ENCODE peak calls at places on chromosomes 2 and 18, in four cellular contexts. A is pancreas, U is endodermal cell, V is IMR-90. S is an unnamed sample.

GRCh38 chr2:47785986-47786385 is 3.0 kb downstream of the MSH6 start:
- DNase-seq in U (no peak), A (no peak), V (no peak), S (peak; percentile 49)

GRCh38 chr2:169395821-169396374 is 33.6 kb upstream of the LRP2 start:
- DNase-seq in A (no peak), V (no peak), U (peak; percentile 50), S (no peak)

GRCh38 chr2:181810823-181811695 is 80.5 kb upstream of the ITPRID2 start:
- DNase-seq in U (peak; percentile 62), V (peak; percentile 93), A (peak; percentile 67), S (no peak)

GRCh38 chr2:118614856-118615255 is 232.6 kb downstream of the EN1 start:
- DNase-seq in U (no peak), A (no peak), V (no peak), S (no peak)

GRCh38 chr2:11498543-11499034 is 32.6 kb upstream of the E2F6 start:
- DNase-seq in U (no peak), A (peak; percentile 54), V (no peak), S (no peak)

GRCh38 chr2:237702439-237703397 is 75.3 kb downstream of the LRRFIP1 start:
- DNase-seq in A (peak; percentile 8), V (peak; percentile 75), U (peak; percentile 86), S (no peak)

GRCh38 chr2:191298306-191298705 is 53.1 kb downstream of the MYO1B start:
- DNase-seq in V (peak; percentile 73), A (no peak), U (no peak), S (no peak)

GRCh38 chr2:204860249-204860648 is 315.0 kb downstream of the PARD3B start:
- DNase-seq in V (no peak), U (no peak), A (no peak), S (peak; percentile 56)

GRCh38 chr2:33380001-33380609 is 96.3 kb upstream of the RASGRP3 start:
- DNase-seq in A (no peak), U (no peak), V (no peak), S (no peak)

GRCh38 chr2:53970898-53971681 is at the start of gene PSME4:
- DNase-seq in V (peak; percentile 84), U (peak; percentile 98), A (peak; percentile 94), S (peak; percentile 98)

GRCh38 chr18:48408727-48409590 is at the start of gene ZBTB7C:
- DNase-seq in A (peak; percentile 24), U (peak; percentile 81), V (no peak), S (peak; percentile 53)

GRCh38 chr2:169159686-169160085 is 90.3 kb downstream of the DHRS9 start:
- DNase-seq in V (no peak), A (no peak), U (no peak), S (no peak)

GRCh38 chr2:152627010-152627957 is 90.0 kb downstream of the PRPF40A start:
- DNase-seq in A (no peak), U (no peak), V (peak; percentile 55), S (no peak)

GRCh38 chr2:186108470-186108869 is 369.9 kb downstream of the FSIP2 start:
- DNase-seq in U (no peak), A (no peak), V (no peak), S (no peak)

GRCh38 chr2:71935291-71935848 is 212.3 kb downstream of the CYP26B1 start:
- DNase-seq in A (no peak), V (no peak), U (peak; percentile 38), S (peak; percentile 3)

GRCh38 chr2:101533611-101534601 is 59.0 kb upstream of the RFX8 start:
- DNase-seq in A (no peak), U (peak; percentile 55), V (no peak), S (no peak)

GRCh38 chr2:9813312-9814128 is 29.8 kb upstream of the TAF1B start:
- DNase-seq in V (peak; percentile 51), A (peak; percentile 74), U (peak; percentile 95), S (peak; percentile 94)

GRCh38 chr2:204625135-204625534 is 79.9 kb downstream of the PARD3B start:
- DNase-seq in A (no peak), U (no peak), V (no peak), S (no peak)

GRCh38 chr18:52046842-52047241 is 293.2 kb upstream of the DCC start:
- DNase-seq in A (no peak), U (no peak), V (no peak), S (peak; percentile 88)

GRCh38 chr2:178700922-178701342 is 106.3 kb downstream of the TTN start:
- DNase-seq in U (no peak), A (no peak), V (peak; percentile 35), S (peak; percentile 10)

GRCh38 chr2:228180126-228181097 is 1.1 kb downstream of the SPHKAP start:
- DNase-seq in A (no peak), V (no peak), U (peak; percentile 85), S (no peak)

GRCh38 chr18:41745166-41746049 is 209.6 kb upstream of the PIK3C3 start:
- DNase-seq in A (peak; percentile 33), V (peak; percentile 6), U (peak; percentile 91), S (peak; percentile 66)

GRCh38 chr18:50285631-50286321 is 1.7 kb downstream of the CXXC1 start:
- DNase-seq in A (no peak), V (no peak), U (no peak), S (peak; percentile 10)

GRCh38 chr18:50285071-50285470 is 2.4 kb downstream of the CXXC1 start:
- DNase-seq in V (no peak), U (no peak), A (no peak), S (peak; percentile 7)

GRCh38 chr18:50287441-50288347 is at the start of gene CXXC1:
- DNase-seq in A (peak; percentile 98), U (peak; percentile 99), V (peak; percentile 100), S (peak; percentile 100)

GRCh38 chr18:50287028-50287440 is 458 bp downstream of the CXXC1 start:
- DNase-seq in U (no peak), V (no peak), A (peak; percentile 58), S (no peak)

GRCh38 chr18:50286391-50287027 is 983 bp downstream of the CXXC1 start:
- DNase-seq in U (peak; percentile 68), V (peak; percentile 29), A (no peak), S (peak; percentile 69)
- H3K27ac ChIP-seq in U (no peak overlapping the region), V (no peak overlapping the region), A (peak overlapping the region; percentile 82), S (no peak overlapping the region)

GRCh38 chr2:232231514-232231913 is 147.0 kb upstream of the ALPP start:
- DNase-seq in U (peak; percentile 70), A (no peak), V (no peak), S (no peak)

GRCh38 chr2:232228332-232228731 is 150.2 kb upstream of the ALPP start:
- DNase-seq in V (no peak), A (no peak), U (no peak), S (no peak)

GRCh38 chr2:232229296-232229916 is 149.1 kb upstream of the ALPP start:
- DNase-seq in V (peak; percentile 40), U (peak; percentile 49), A (no peak), S (no peak)

GRCh38 chr2:232230557-232230956 is 148.0 kb upstream of the ALPP start:
- DNase-seq in V (peak; percentile 17), A (no peak), U (peak; percentile 88), S (peak; percentile 22)

DNA sequence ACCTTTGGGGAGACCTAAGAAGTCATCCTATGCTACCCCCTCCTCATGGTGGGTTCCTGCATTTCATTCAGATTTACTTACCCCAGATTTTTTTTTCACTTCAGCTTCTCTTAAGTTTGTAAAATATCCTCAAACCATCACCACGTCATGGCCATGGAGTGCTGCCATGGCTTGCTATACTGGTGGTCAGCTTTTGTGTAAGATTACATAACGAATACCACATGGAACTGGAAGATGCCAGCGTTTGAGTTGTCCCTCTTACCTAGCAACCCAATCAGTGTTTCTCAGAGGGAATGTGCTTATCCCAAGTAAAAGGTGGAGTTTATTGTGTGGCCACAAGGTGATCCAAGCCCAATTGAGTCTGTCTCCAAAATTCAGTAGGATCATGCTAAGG is 148.6 kb upstream of the ALPP start:
- DNase-seq in V (no peak), A (no peak), U (no peak), S (no peak)
- H3K36me3 ChIP-seq in V (no peaks in the 10 kb centered on the region), A (no peaks in the 10 kb centered on the region), U (no peaks in the 10 kb centered on the region), S (no peaks in the 10 kb centered on the region)

DNA sequence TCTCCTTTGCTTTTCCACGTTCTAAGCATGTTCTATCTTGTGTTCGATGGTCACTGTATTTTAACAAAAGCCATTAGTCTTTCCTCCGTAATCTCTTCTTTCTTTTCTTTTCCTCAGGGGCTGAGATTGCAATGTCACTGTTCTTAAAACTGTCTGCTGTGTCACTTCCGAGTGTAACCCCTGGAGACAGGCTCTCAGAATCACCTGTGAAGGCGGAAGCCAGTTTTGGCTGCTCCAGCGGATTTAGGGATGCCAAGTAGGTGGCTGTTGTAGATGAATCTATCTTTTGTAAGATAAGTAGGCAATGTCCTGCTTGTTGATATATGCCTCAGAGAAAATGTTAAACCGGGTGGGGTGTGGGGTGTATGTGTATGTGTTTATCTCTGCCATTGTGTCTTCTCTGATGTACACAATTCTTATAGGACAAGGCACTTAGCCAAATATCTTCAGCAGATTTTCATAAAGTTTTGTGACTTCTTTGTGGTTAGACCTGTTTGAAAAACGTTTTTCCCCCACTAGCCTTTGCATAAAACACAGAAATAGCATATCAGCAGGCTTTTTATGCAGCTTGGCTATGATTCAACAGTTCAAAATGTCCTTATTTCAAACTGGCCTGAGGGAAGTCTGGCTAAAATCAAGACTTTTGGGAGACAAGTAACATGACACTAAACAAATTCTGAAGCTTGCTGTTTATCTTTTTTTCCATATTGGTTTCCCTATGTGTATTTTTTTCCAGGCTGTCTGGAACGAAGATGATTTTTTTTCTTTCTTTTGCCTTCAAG is 94.9 kb upstream of the L3MBTL4 start:
- DNase-seq in V (no peak), U (no peak), A (no peak), S (no peak)
- H3K9me3 ChIP-seq in V (no peaks in the 10 kb centered on the region), U (peaks cover 5% of the 10 kb centered on the region), A (no peaks in the 10 kb centered on the region), S (no peaks in the 10 kb centered on the region)

DNA sequence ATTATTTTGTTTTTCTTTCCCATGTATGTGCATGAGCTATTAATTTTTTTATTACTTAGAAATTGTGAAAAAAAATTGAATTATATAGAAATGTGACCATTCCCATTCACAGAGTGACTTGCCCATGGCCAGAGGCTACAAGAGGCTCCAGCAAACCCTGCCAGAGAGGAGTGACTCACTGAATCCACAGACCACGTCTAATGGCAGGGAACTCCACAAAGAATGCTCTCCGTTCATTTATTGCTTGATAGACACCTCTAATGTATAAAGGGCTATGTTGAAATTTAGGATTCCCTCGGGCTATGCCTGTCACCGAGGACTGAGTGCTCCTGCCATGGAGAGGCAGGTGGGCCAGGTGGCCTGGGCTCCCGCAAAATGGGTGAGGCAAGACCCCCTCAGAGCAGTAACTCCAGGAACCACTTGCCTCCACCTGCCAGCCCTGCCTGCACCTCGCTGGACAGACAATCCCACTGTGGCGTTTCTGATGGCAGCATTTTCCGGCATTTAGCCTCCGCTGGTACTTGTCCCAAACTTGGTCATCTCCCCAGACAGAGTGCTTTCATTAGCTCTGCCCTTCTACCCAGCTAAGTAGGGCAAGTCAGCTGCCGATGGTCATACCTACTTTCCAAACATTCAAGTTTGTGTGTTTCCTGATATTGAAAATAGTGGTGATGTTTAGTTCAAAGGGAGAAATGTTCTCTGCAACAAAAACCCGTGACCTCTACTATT is 200.3 kb downstream of the PRKCE start:
- DNase-seq in V (peak; percentile 74), U (no peak), A (no peak), S (no peak)
- H3K27ac ChIP-seq in V (no peak overlapping the region), U (no peak overlapping the region), A (no peak overlapping the region), S (no peak overlapping the region)